ENCODE peak calls at places on chromosomes 4 and X, in ten cellular contexts. M, A, X, I, T, Y, D, W, Q and Z are unnamed samples.
A peak's percentile ranks its signal among the peaks of the same experiment; 100 is the strongest.

GRCh38 chr4:54941994-54942552 is 183.3 kb downstream of the KDR start:
- DNase-seq in W (no peak), Y (no peak), X (peak; percentile 11), M (peak; percentile 15), A (peak; percentile 39), D (no peak), T (no peak), I (no peak), Q (no peak), Z (peak; percentile 52)

GRCh38 chr4:153713840-153714239 is 29.8 kb downstream of the TLR2 start:
- DNase-seq in X (peak; percentile 30), T (no peak), D (no peak), W (no peak), Y (no peak), Q (no peak), A (no peak), M (no peak), I (no peak), Z (no peak)

GRCh38 chr4:41322613-41323012 is 65.9 kb downstream of the UCHL1 start:
- DNase-seq in T (no peak), D (no peak), W (no peak), M (no peak), X (no peak), Y (no peak), I (no peak), Q (peak; percentile 8), A (no peak), Z (no peak)

GRCh38 chrX:23811135-23811781 is 28.3 kb downstream of the SAT1 start:
- DNase-seq in I (no peak), A (no peak), M (no peak), D (peak; percentile 56), T (no peak), Y (no peak), W (peak; percentile 41), X (peak; percentile 26), Q (no peak), Z (no peak)

GRCh38 chr4:111641813-111642579 is 503.3 kb upstream of the FAM241A start:
- DNase-seq in T (peak; percentile 68), Q (peak; percentile 26), A (no peak), M (peak; percentile 64), Y (peak; percentile 54), D (no peak), W (peak; percentile 59), X (peak; percentile 97), I (peak; percentile 80), Z (peak; percentile 62)

GRCh38 chr4:42391356-42391675 is 6.0 kb upstream of the SHISA3 start:
- DNase-seq in T (no peak), I (no peak), X (no peak), W (no peak), M (no peak), Y (no peak), A (no peak), Q (no peak), D (no peak), Z (no peak)

GRCh38 chrX:1534321-1535168 is 2.4 kb downstream of the P2RY8 start:
- DNase-seq in D (no peak), I (no peak), X (no peak), A (no peak), Q (peak; percentile 73), Y (no peak), W (no peak), M (peak; percentile 21), T (no peak), Z (peak; percentile 82)

GRCh38 chr4:147378780-147379179 is 102.1 kb upstream of the EDNRA start:
- DNase-seq in X (no peak), M (no peak), I (no peak), T (no peak), Q (no peak), W (peak; percentile 40), A (no peak), D (no peak), Y (no peak), Z (no peak)

GRCh38 chr4:83793481-83793880 is 257.6 kb downstream of the GPAT3 start:
- DNase-seq in D (no peak), X (no peak), A (no peak), Q (no peak), T (no peak), I (no peak), W (no peak), M (no peak), Y (no peak), Z (no peak)

GRCh38 chr4:80279751-80280150 is 13.3 kb downstream of the FGF5 start:
- DNase-seq in I (no peak), Y (no peak), T (no peak), D (no peak), M (no peak), A (no peak), Q (no peak), X (no peak), W (no peak), Z (no peak)

GRCh38 chr4:3861720-3862639 is 95.8 kb downstream of the ADRA2C start:
- DNase-seq in Q (no peak), T (no peak), M (no peak), Y (no peak), I (no peak), W (no peak), X (no peak), D (no peak), A (no peak), Z (no peak)

GRCh38 chrX:47936224-47936939 is 67.4 kb downstream of the ZNF182 start:
- DNase-seq in I (no peak), Q (peak; percentile 62), X (no peak), A (no peak), D (no peak), M (peak; percentile 6), T (no peak), W (no peak), Y (no peak), Z (peak; percentile 47)

GRCh38 chr4:183485411-183486160 is 19.3 kb upstream of the ING2 start:
- DNase-seq in M (no peak), Q (no peak), W (no peak), T (no peak), A (no peak), Y (no peak), I (no peak), X (no peak), D (no peak), Z (no peak)

GRCh38 chr4:153095448-153096204 is 108.6 kb upstream of the TRIM2 start:
- DNase-seq in I (no peak), Q (no peak), Y (no peak), M (no peak), W (no peak), X (no peak), D (no peak), A (no peak), T (no peak), Z (no peak)

GRCh38 chrX:148552775-148553174 is 52.4 kb downstream of the AFF2 start:
- DNase-seq in W (no peak), T (no peak), M (no peak), Y (no peak), I (no peak), A (no peak), Q (no peak), X (peak; percentile 2), D (no peak), Z (no peak)
- TF ChIP-seq CTCF in W (no peak), T (peak; percentile 54), M (no peak), Y (no peak), I (peak; percentile 1), A (peak; percentile 9), Q (peak; percentile 16), X (peak; percentile 14), D (peak; percentile 31), Z (peak; percentile 16)

DNA sequence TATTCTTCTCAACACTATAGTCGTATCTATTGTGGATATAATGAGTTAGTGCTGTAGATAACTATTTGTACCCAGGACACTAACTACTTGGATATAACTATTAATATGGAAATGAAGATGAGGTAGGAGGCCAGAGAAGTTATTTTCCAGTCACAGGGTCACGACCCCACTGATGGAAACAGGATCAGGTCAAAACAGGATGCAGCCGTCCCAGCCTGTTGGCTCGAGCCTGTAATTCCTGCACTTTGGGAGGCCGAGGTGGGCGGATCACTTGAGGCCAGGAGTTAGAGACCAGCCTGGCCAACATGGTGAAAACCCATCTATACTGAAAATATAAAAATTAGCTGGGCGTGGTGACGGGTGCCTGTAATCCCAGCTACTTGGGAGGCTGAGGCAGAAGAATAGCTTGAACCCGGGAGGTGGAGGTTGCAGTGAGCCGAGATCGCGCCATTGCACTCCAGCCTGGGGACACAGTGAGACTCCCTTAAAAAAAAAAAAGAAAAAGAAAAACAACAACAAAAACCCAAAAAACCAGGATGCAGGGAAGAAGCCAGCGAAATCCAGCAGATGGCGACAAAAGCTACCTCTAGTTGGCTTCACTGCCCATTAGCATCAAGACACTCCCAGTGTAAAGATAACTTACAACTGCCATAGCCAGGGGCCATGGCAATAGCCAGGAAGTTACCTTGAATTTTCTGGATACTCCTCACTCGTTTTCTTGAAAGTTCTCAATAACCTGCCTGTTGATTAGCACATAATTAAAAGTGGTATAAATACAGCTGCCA is 37.9 kb upstream of the NKAP start:
- DNase-seq in A (no peak), X (peak; percentile 51), D (no peak), W (no peak), T (peak; percentile 41), Q (no peak), I (no peak), Y (no peak), M (peak; percentile 32), Z (peak; percentile 44)
- TF ChIP-seq CTCF in A (peak; percentile 11), X (peak; percentile 71), D (peak; percentile 51), W (no peak), T (peak; percentile 61), Q (peak; percentile 68), I (peak; percentile 58), Y (no peak), M (peak; percentile 14), Z (peak; percentile 31)

GRCh38 chrX:117987376-117987775 is 129.2 kb downstream of the KLHL13 start:
- DNase-seq in T (no peak), W (no peak), X (no peak), A (no peak), D (no peak), Q (no peak), I (no peak), Y (no peak), M (no peak), Z (no peak)

GRCh38 chrX:117989512-117989911 is 127.1 kb downstream of the KLHL13 start:
- DNase-seq in Y (no peak), A (no peak), D (no peak), T (no peak), W (no peak), Q (no peak), M (no peak), X (no peak), I (no peak), Z (no peak)

GRCh38 chrX:117995378-117995777 is 121.2 kb downstream of the KLHL13 start:
- DNase-seq in X (no peak), W (no peak), T (no peak), Y (no peak), A (no peak), D (no peak), M (no peak), I (no peak), Q (no peak), Z (no peak)

GRCh38 chrX:117992324-117992723 is 124.3 kb downstream of the KLHL13 start:
- DNase-seq in A (no peak), Q (no peak), X (no peak), Y (no peak), D (no peak), I (no peak), M (no peak), T (no peak), W (no peak), Z (no peak)

GRCh38 chrX:117990438-117990837 is 126.2 kb downstream of the KLHL13 start:
- DNase-seq in M (no peak), Y (no peak), X (no peak), Q (no peak), A (no peak), T (no peak), D (no peak), W (no peak), I (no peak), Z (no peak)
- TF ChIP-seq CTCF in M (no peak), Y (no peak), X (no peak), Q (no peak), A (no peak), T (no peak), D (no peak), W (no peak), I (no peak), Z (no peak)

GRCh38 chr4:158065176-158065575 is 107.6 kb downstream of the GASK1B start:
- DNase-seq in Q (no peak), Y (no peak), I (no peak), W (no peak), X (no peak), A (no peak), T (no peak), D (no peak), M (no peak), Z (no peak)
- TF ChIP-seq CTCF in Q (no peak), Y (no peak), I (no peak), W (no peak), X (peak; percentile 27), A (no peak), T (no peak), D (no peak), M (no peak), Z (no peak)